ENCODE peak calls at places on chromosomes 16 and 17, in ten cellular contexts. One of them, this sample, is unnamed.
A peak's percentile ranks its signal among the peaks of the same experiment; 100 is the strongest.

GRCh38 chr17:67546578-67547527 is 169.8 kb downstream of the PITPNC1 start:
- DNase-seq in right lobe of liver: peak; percentile 51
- DNase-seq in uterus: peak; percentile 62
- DNase-seq in tibial artery: no peak
- DNase-seq in adrenal gland: peak; percentile 78
- DNase-seq in A549: no peak
- DNase-seq in tibial nerve: no peak
- DNase-seq in lung: peak; percentile 51
- DNase-seq in H9: peak; percentile 47
- DNase-seq in substantia nigra: peak; percentile 62
- DNase-seq in this sample: no peak

GRCh38 chr16:781346-782010 is 6.7 kb downstream of the RPUSD1 start:
- DNase-seq in right lobe of liver: no peak
- DNase-seq in uterus: no peak
- DNase-seq in tibial artery: no peak
- DNase-seq in adrenal gland: no peak
- DNase-seq in A549: no peak
- DNase-seq in tibial nerve: no peak
- DNase-seq in lung: no peak
- DNase-seq in H9: no peak
- DNase-seq in substantia nigra: no peak
- DNase-seq in this sample: no peak

GRCh38 chr17:46045639-46046038 is 46.6 kb downstream of the STH start:
- DNase-seq in right lobe of liver: no peak
- DNase-seq in uterus: no peak
- DNase-seq in tibial artery: no peak
- DNase-seq in adrenal gland: no peak
- DNase-seq in A549: no peak
- DNase-seq in tibial nerve: no peak
- DNase-seq in lung: no peak
- DNase-seq in H9: no peak
- DNase-seq in substantia nigra: no peak
- DNase-seq in this sample: no peak

GRCh38 chr17:13437966-13438779 is 163.6 kb downstream of the HS3ST3A1 start:
- DNase-seq in right lobe of liver: no peak
- DNase-seq in uterus: no peak
- DNase-seq in tibial artery: no peak
- DNase-seq in adrenal gland: no peak
- DNase-seq in A549: no peak
- DNase-seq in tibial nerve: no peak
- DNase-seq in lung: no peak
- DNase-seq in H9: no peak
- DNase-seq in substantia nigra: no peak
- DNase-seq in this sample: no peak

GRCh38 chr16:919658-920631 is 50.8 kb downstream of the LMF1 start:
- DNase-seq in right lobe of liver: no peak
- DNase-seq in uterus: no peak
- DNase-seq in tibial artery: no peak
- DNase-seq in adrenal gland: no peak
- DNase-seq in A549: no peak
- DNase-seq in tibial nerve: no peak
- DNase-seq in lung: no peak
- DNase-seq in H9: no peak
- DNase-seq in substantia nigra: no peak
- DNase-seq in this sample: no peak

GRCh38 chr16:31409433-31409832 is 16.3 kb downstream of the ITGAD start:
- DNase-seq in right lobe of liver: no peak
- DNase-seq in uterus: no peak
- DNase-seq in tibial artery: no peak
- DNase-seq in adrenal gland: no peak
- DNase-seq in A549: no peak
- DNase-seq in tibial nerve: no peak
- DNase-seq in lung: no peak
- DNase-seq in H9: no peak
- DNase-seq in substantia nigra: no peak
- DNase-seq in this sample: no peak

GRCh38 chr17:39170051-39170450 is 4.1 kb upstream of the ARL5C start:
- DNase-seq in right lobe of liver: no peak
- DNase-seq in uterus: no peak
- DNase-seq in tibial artery: no peak
- DNase-seq in adrenal gland: no peak
- DNase-seq in A549: no peak
- DNase-seq in tibial nerve: no peak
- DNase-seq in lung: no peak
- DNase-seq in H9: no peak
- DNase-seq in substantia nigra: no peak
- DNase-seq in this sample: no peak

GRCh38 chr17:48719642-48720262 is 2.6 kb downstream of the PRAC1 start:
- DNase-seq in right lobe of liver: no peak
- DNase-seq in uterus: no peak
- DNase-seq in tibial artery: no peak
- DNase-seq in adrenal gland: no peak
- DNase-seq in A549: no peak
- DNase-seq in tibial nerve: no peak
- DNase-seq in lung: no peak
- DNase-seq in H9: peak; percentile 93
- DNase-seq in substantia nigra: no peak
- DNase-seq in this sample: no peak

GRCh38 chr17:75327757-75328156 is 38.5 kb upstream of the SLC25A19 start:
- DNase-seq in right lobe of liver: no peak
- DNase-seq in uterus: no peak
- DNase-seq in tibial artery: no peak
- DNase-seq in adrenal gland: no peak
- DNase-seq in A549: no peak
- DNase-seq in tibial nerve: no peak
- DNase-seq in lung: no peak
- DNase-seq in H9: no peak
- DNase-seq in substantia nigra: no peak
- DNase-seq in this sample: no peak
- H3K27ac ChIP-seq in right lobe of liver: no peak overlapping the region
- H3K27ac ChIP-seq in uterus: no peak overlapping the region
- H3K27ac ChIP-seq in tibial artery: no peak overlapping the region
- H3K27ac ChIP-seq in adrenal gland: no peak overlapping the region
- H3K27ac ChIP-seq in A549: no peak overlapping the region
- H3K27ac ChIP-seq in tibial nerve: no peak overlapping the region
- H3K27ac ChIP-seq in lung: no peak overlapping the region
- H3K27ac ChIP-seq in H9: no peak overlapping the region
- H3K27ac ChIP-seq in substantia nigra: no peak overlapping the region
- H3K27ac ChIP-seq in this sample: no peak overlapping the region

GRCh38 chr16:19073863-19074262 is 6.4 kb downstream of the COQ7 start:
- DNase-seq in right lobe of liver: no peak
- DNase-seq in uterus: no peak
- DNase-seq in tibial artery: no peak
- DNase-seq in adrenal gland: no peak
- DNase-seq in A549: no peak
- DNase-seq in tibial nerve: no peak
- DNase-seq in lung: no peak
- DNase-seq in H9: no peak
- DNase-seq in substantia nigra: no peak
- DNase-seq in this sample: no peak

GRCh38 chr16:19071811-19072777 is 4.7 kb downstream of the COQ7 start:
- DNase-seq in right lobe of liver: peak; percentile 68
- DNase-seq in uterus: no peak
- DNase-seq in tibial artery: no peak
- DNase-seq in adrenal gland: peak; percentile 30
- DNase-seq in A549: peak; percentile 41
- DNase-seq in tibial nerve: no peak
- DNase-seq in lung: peak; percentile 67
- DNase-seq in H9: peak; percentile 72
- DNase-seq in substantia nigra: peak; percentile 43
- DNase-seq in this sample: no peak

GRCh38 chr16:19077879-19078278 is 10.5 kb downstream of the COQ7 start:
- DNase-seq in right lobe of liver: no peak
- DNase-seq in uterus: no peak
- DNase-seq in tibial artery: no peak
- DNase-seq in adrenal gland: no peak
- DNase-seq in A549: no peak
- DNase-seq in tibial nerve: no peak
- DNase-seq in lung: no peak
- DNase-seq in H9: no peak
- DNase-seq in substantia nigra: no peak
- DNase-seq in this sample: no peak

GRCh38 chr16:19073344-19073743 is 5.9 kb downstream of the COQ7 start:
- DNase-seq in right lobe of liver: no peak
- DNase-seq in uterus: no peak
- DNase-seq in tibial artery: no peak
- DNase-seq in adrenal gland: no peak
- DNase-seq in A549: no peak
- DNase-seq in tibial nerve: no peak
- DNase-seq in lung: no peak
- DNase-seq in H9: no peak
- DNase-seq in substantia nigra: no peak
- DNase-seq in this sample: no peak

DNA sequence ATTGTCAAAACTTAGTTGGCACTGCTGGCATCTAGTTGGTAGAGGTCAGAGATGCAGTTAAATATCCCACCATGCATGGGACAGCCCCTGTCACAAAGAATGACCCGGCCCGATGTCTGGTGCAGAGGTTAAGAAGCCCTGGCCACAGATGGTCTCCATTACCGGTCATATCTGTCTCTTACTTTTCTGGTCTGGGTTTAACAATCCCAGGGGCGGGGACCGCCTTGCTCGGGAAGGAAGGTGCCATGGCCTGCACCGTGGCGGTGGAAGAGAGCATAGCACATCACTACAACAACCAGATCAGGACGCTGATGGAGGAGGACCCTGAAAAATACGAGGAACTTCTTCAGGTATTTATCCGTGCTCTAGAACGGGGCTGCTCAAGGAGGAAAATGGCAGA is 8.1 kb downstream of the COQ7 start:
- DNase-seq in right lobe of liver: no peak
- DNase-seq in uterus: no peak
- DNase-seq in tibial artery: no peak
- DNase-seq in adrenal gland: no peak
- DNase-seq in A549: no peak
- DNase-seq in tibial nerve: no peak
- DNase-seq in lung: no peak
- DNase-seq in H9: no peak
- DNase-seq in substantia nigra: no peak
- DNase-seq in this sample: no peak
- H3K27ac ChIP-seq in right lobe of liver: no peak overlapping the region
- H3K27ac ChIP-seq in uterus: no peak overlapping the region
- H3K27ac ChIP-seq in tibial artery: no peak overlapping the region
- H3K27ac ChIP-seq in adrenal gland: no peak overlapping the region
- H3K27ac ChIP-seq in A549: no peak overlapping the region
- H3K27ac ChIP-seq in tibial nerve: no peak overlapping the region
- H3K27ac ChIP-seq in lung: no peak overlapping the region
- H3K27ac ChIP-seq in H9: no peak overlapping the region
- H3K27ac ChIP-seq in substantia nigra: no peak overlapping the region
- H3K27ac ChIP-seq in this sample: no peak overlapping the region

GRCh38 chr16:15770107-15770506 is 86.7 kb downstream of the MYH11 start:
- DNase-seq in right lobe of liver: no peak
- DNase-seq in uterus: peak; percentile 41
- DNase-seq in tibial artery: peak; percentile 79
- DNase-seq in adrenal gland: peak; percentile 21
- DNase-seq in A549: no peak
- DNase-seq in tibial nerve: no peak
- DNase-seq in lung: no peak
- DNase-seq in H9: no peak
- DNase-seq in substantia nigra: no peak
- DNase-seq in this sample: no peak
- H3K27ac ChIP-seq in right lobe of liver: no peak overlapping the region
- H3K27ac ChIP-seq in uterus: peak overlapping the region; percentile 55
- H3K27ac ChIP-seq in tibial artery: peak overlapping the region; percentile 74
- H3K27ac ChIP-seq in adrenal gland: peak overlapping the region; percentile 44
- H3K27ac ChIP-seq in A549: no peak overlapping the region
- H3K27ac ChIP-seq in tibial nerve: no peak overlapping the region
- H3K27ac ChIP-seq in lung: no peak overlapping the region
- H3K27ac ChIP-seq in H9: no peak overlapping the region
- H3K27ac ChIP-seq in substantia nigra: no peak overlapping the region
- H3K27ac ChIP-seq in this sample: no peak overlapping the region

GRCh38 chr16:8950580-8951077 is 13.1 kb downstream of the USP7 start:
- DNase-seq in right lobe of liver: no peak
- DNase-seq in uterus: no peak
- DNase-seq in tibial artery: no peak
- DNase-seq in adrenal gland: no peak
- DNase-seq in A549: no peak
- DNase-seq in tibial nerve: no peak
- DNase-seq in lung: no peak
- DNase-seq in H9: no peak
- DNase-seq in substantia nigra: no peak
- DNase-seq in this sample: no peak
- H3K27ac ChIP-seq in right lobe of liver: no peak overlapping the region
- H3K27ac ChIP-seq in uterus: no peak overlapping the region
- H3K27ac ChIP-seq in tibial artery: no peak overlapping the region
- H3K27ac ChIP-seq in adrenal gland: no peak overlapping the region
- H3K27ac ChIP-seq in A549: no peak overlapping the region
- H3K27ac ChIP-seq in tibial nerve: no peak overlapping the region
- H3K27ac ChIP-seq in lung: no peak overlapping the region
- H3K27ac ChIP-seq in H9: no peak overlapping the region
- H3K27ac ChIP-seq in substantia nigra: no peak overlapping the region
- H3K27ac ChIP-seq in this sample: no peak overlapping the region

GRCh38 chr16:57140866-57141668 is 44.8 kb downstream of the PSME3IP1 start:
- DNase-seq in right lobe of liver: peak; percentile 37
- DNase-seq in uterus: no peak
- DNase-seq in tibial artery: peak; percentile 53
- DNase-seq in adrenal gland: no peak
- DNase-seq in A549: no peak
- DNase-seq in tibial nerve: no peak
- DNase-seq in lung: no peak
- DNase-seq in H9: peak; percentile 22
- DNase-seq in substantia nigra: no peak
- DNase-seq in this sample: no peak
- H3K27ac ChIP-seq in right lobe of liver: no peak overlapping the region
- H3K27ac ChIP-seq in uterus: no peak overlapping the region
- H3K27ac ChIP-seq in tibial artery: no peak overlapping the region
- H3K27ac ChIP-seq in adrenal gland: no peak overlapping the region
- H3K27ac ChIP-seq in A549: no peak overlapping the region
- H3K27ac ChIP-seq in tibial nerve: no peak overlapping the region
- H3K27ac ChIP-seq in lung: peak overlapping the region; percentile 49
- H3K27ac ChIP-seq in H9: no peak overlapping the region
- H3K27ac ChIP-seq in substantia nigra: peak overlapping the region; percentile 99
- H3K27ac ChIP-seq in this sample: peak overlapping the region; percentile 96

This sample was measured in caudate nucleus.